ENCODE peak calls at places on chromosomes 1 and 21, in ten cellular contexts. P is psoas muscle; G is small intestine; Y is tibial nerve; Q is CD8-positive, alpha-beta T cell; A is GM23338; F is SJSA1; M is AG04450; U is neuronal stem cell; K is fibroblast of lung. Z is an unnamed sample.

GRCh38 chr1:177490786-177491185 is 320.0 kb downstream of the BRINP2 start:
- DNase-seq in P (no peak), G (no peak), Y (no peak), Q (no peak), A (peak), F (no peak), M (no peak), U (no peak), K (no peak), Z (no peak)

GRCh38 chr1:115114308-115114707 is 25.0 kb upstream of the TSPAN2 start:
- DNase-seq in P (no peak), G (peak), Y (no peak), Q (no peak), A (no peak), F (peak), M (no peak), U (no peak), K (no peak), Z (no peak)

GRCh38 chr21:17050156-17050555 is 462.7 kb upstream of the CXADR start:
- DNase-seq in P (no peak), G (no peak), Y (no peak), Q (no peak), A (peak), F (no peak), M (no peak), U (no peak), K (peak), Z (no peak)

GRCh38 chr1:95086949-95087533 is 14.3 kb upstream of the ALG14 start:
- DNase-seq in P (no peak), G (peak), Y (no peak), Q (no peak), A (peak), F (peak), M (peak), U (no peak), K (peak), Z (peak)

GRCh38 chr1:222792744-222793143 is 22.1 kb upstream of the DISP1 start:
- DNase-seq in P (no peak), G (no peak), Y (no peak), Q (no peak), A (peak), F (no peak), M (no peak), U (no peak), K (peak), Z (peak)

GRCh38 chr1:27593341-27594326 is 10.3 kb downstream of the AHDC1 start:
- DNase-seq in P (no peak), G (no peak), Y (no peak), Q (no peak), A (no peak), F (no peak), M (no peak), U (no peak), K (no peak), Z (no peak)

GRCh38 chr1:30724655-30725421 is 1.5 kb upstream of the MATN1 start:
- DNase-seq in P (no peak), G (no peak), Y (no peak), Q (no peak), A (no peak), F (no peak), M (no peak), U (no peak), K (no peak), Z (no peak)

GRCh38 chr21:41328660-41329300 is 12.2 kb downstream of the FAM3B start:
- DNase-seq in P (no peak), G (no peak), Y (no peak), Q (no peak), A (no peak), F (peak), M (no peak), U (no peak), K (no peak), Z (no peak)

GRCh38 chr1:19003371-19004290 is 47.2 kb upstream of the IFFO2 start:
- DNase-seq in P (no peak), G (no peak), Y (no peak), Q (no peak), A (no peak), F (no peak), M (peak), U (no peak), K (peak), Z (no peak)

GRCh38 chr1:22229374-22229773 is 86.5 kb upstream of the WNT4 start:
- DNase-seq in P (no peak), G (peak), Y (no peak), Q (no peak), A (peak), F (peak), M (no peak), U (no peak), K (no peak), Z (peak)

GRCh38 chr1:156238248-156238647 is 3.7 kb upstream of the BGLAP start:
- DNase-seq in P (no peak), G (no peak), Y (no peak), Q (no peak), A (no peak), F (no peak), M (no peak), U (no peak), K (no peak), Z (no peak)
- H3K27ac ChIP-seq in P (no peak), G (no peak), Y (no peak), Q (no peak), A (no peak), F (no peak), M (no peak), U (no peak), K (no peak), Z (peak)

DNA sequence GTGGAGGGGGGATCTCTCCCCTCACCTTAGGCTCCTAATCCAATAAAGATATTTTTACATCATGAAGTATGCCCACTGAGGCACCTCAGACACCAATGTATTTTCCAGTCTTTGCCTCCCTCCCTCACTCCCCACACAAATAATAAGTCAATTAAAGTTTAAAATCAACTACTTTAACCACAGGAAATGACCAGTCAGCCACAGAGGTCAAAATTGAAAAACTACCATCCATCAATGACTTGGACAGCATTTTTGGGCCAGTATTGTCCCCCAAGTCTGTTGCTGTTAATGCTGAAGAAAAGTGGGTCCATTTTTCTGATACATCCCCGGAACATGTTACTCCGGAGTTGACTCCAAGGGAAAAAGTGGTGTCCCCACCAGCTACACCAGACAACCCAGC is 70.6 kb upstream of the DYNLT5 start:
- DNase-seq in P (no peak), G (no peak), Y (no peak), Q (no peak), A (no peak), F (no peak), M (no peak), U (no peak), K (peak), Z (no peak)
- H3K27ac ChIP-seq in P (no peak), G (no peak), Y (no peak), Q (no peak), A (no peak), F (no peak), M (no peak), U (no peak), K (no peak), Z (no peak)

GRCh38 chr1:40634901-40635655 is 30.4 kb downstream of the RIMS3 start:
- DNase-seq in P (no peak), G (no peak), Y (no peak), Q (no peak), A (no peak), F (no peak), M (no peak), U (no peak), K (no peak), Z (no peak)
- H3K27ac ChIP-seq in P (no peak), G (no peak), Y (no peak), Q (no peak), A (no peak), F (no peak), M (no peak), U (no peak), K (no peak), Z (no peak)

GRCh38 chr1:20867062-20867461 is 80.0 kb upstream of the HP1BP3 start:
- DNase-seq in P (no peak), G (no peak), Y (no peak), Q (no peak), A (no peak), F (peak), M (no peak), U (no peak), K (peak), Z (no peak)
- H3K27ac ChIP-seq in P (no peak), G (no peak), Y (no peak), Q (no peak), A (no peak), F (no peak), M (no peak), U (no peak), K (no peak), Z (no peak)

DNA sequence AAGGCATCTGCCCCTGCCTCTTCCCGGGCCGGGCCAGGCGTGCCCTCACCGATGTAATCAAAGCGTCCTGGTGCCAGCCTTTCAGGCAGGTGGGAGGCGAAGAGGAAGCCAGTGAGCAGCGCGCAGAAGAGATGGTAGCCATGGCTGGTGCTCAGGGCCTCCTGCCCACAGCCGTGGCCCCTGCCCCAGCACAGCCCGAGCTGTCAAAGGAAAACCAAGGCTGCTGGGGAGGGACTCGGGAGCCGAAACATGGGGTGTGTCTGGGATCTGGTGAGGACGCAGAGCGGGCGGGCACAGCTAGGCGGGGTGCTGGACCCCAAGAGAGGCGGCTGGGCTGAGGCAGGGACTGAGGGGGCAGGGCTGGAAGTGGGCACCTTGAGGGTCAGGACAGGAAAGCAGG is 2.7 kb downstream of the BGLAP start:
- DNase-seq in P (no peak), G (no peak), Y (no peak), Q (no peak), A (no peak), F (no peak), M (no peak), U (no peak), K (no peak), Z (no peak)
- H3K27ac ChIP-seq in P (no peak), G (no peak), Y (peak), Q (no peak), A (no peak), F (no peak), M (no peak), U (no peak), K (no peak), Z (no peak)

DNA sequence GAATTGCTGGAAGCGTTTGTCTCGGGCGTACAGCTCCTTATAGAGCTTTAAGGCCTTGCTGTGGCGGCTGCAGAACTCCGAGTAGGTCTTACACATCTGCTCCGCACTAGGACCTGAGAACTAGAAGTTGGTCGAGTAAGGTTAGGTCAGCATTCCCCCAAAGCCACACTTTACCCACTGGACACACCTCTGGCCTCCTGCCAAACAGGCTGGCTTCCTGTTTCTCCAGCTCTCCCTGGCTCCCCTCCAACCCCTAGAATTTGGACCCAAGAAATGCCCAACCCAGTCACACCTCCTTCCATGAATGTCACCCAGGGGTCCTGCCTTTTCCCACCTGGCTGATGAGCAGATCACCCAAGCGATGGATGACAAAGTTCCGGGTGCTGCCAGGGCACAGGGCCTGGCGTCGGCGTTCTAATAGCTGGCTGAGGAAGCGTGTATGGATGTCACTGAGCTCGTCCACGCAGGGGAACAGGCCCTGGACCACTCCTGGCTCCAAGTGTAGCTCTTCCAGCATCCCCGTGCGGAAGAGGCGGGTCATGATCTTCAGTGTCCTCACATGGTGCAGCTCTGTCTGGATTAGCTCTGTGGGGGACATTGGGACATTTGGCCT is 15.6 kb downstream of the ARHGEF2 start:
- DNase-seq in P (no peak), G (no peak), Y (no peak), Q (no peak), A (no peak), F (no peak), M (no peak), U (no peak), K (peak), Z (no peak)
- H3K27ac ChIP-seq in P (peak), G (no peak), Y (peak), Q (no peak), A (no peak), F (peak), M (peak), U (no peak), K (peak), Z (peak)

GRCh38 chr1:230828421-230828820 is 39.9 kb downstream of the C1orf198 start:
- DNase-seq in P (no peak), G (no peak), Y (no peak), Q (no peak), A (no peak), F (no peak), M (no peak), U (no peak), K (no peak), Z (no peak)

GRCh38 chr1:230827801-230828200 is 40.5 kb downstream of the C1orf198 start:
- DNase-seq in P (no peak), G (no peak), Y (no peak), Q (no peak), A (no peak), F (no peak), M (no peak), U (no peak), K (no peak), Z (no peak)

GRCh38 chr1:230826166-230826875 is 42.0 kb downstream of the C1orf198 start:
- DNase-seq in P (no peak), G (no peak), Y (no peak), Q (no peak), A (no peak), F (no peak), M (no peak), U (no peak), K (no peak), Z (no peak)

GRCh38 chr1:230825804-230826160 is 42.5 kb downstream of the C1orf198 start:
- DNase-seq in P (no peak), G (peak), Y (no peak), Q (no peak), A (no peak), F (no peak), M (no peak), U (no peak), K (peak), Z (no peak)

DNA sequence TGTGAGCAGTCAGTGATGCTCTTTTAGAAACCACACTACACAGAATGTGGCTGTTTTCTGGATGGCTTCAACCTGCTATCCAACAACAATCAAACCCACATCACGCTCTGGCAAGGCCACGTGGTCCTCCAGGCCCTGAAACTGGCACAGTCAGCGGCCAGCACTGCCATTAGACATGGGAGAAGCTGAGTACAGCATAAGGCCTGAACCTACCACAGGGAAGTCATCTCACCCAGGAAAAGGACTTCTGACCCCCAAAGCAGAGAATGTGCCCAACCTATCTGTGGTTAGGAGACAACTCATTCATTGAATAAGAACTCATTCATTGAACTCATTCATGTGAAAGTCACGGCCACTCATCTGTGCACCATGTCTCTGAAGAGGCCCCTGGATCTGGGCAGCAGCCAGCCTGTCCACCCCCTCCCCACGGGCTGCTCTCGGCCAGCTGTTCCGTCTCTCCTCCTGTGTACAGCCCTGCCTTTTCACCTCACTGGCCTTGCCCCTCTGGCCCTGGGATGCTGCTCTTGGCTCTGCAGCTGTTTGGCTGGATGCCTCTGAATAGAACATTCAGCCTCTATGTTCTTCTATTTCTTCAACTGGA is 41.1 kb downstream of the C1orf198 start:
- DNase-seq in P (no peak), G (no peak), Y (peak), Q (no peak), A (no peak), F (no peak), M (no peak), U (no peak), K (peak), Z (no peak)
- H3K27ac ChIP-seq in P (peak), G (no peak), Y (peak), Q (no peak), A (no peak), F (no peak), M (no peak), U (no peak), K (no peak), Z (no peak)

DNA sequence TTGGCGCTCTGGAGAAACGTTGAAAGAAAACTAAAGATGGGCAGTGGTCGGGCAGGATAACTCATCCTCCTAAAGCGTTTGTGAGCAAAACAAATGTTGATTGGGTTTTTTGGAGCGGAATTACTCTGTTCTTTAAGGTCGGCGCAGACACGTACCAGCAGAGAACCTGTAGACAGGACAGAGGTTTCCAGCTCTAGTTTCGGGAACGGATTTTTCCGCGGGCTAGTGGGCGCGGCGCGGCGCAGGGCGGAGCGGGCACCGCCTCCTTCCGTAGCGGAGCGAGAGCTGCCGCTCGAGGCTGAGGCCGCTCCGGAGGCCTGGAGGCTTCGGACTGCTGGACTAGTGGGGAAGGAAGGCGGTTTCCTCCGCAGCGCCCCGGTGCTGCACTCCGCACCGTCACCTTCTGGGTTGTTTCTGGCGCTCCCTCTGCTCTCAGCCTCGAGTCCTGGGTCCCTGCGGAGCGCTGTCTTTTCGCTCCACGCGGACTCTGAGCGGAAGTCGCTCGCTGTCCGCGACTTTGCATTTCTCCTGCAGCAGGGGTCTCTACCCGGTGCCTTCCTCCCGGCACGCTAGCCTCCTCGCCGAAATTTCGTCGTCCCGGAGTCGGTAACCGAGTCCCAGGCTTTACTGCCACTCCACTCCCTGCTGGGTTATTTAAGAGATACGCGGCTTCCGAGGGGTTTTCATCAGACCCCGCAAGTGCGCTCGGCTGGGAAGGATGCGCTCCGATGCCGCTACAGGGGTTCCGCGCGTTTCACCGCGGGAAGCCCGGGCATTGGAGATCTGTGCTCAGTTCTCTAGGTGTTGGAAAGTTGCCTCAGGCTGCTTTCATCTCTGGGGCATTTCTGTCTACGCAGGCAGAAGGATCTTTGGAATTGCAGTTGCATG is 7.0 kb downstream of the FOXD2 start:
- DNase-seq in P (no peak), G (peak), Y (peak), Q (no peak), A (peak), F (no peak), M (no peak), U (no peak), K (peak), Z (peak)
- H3K27ac ChIP-seq in P (no peak), G (no peak), Y (peak), Q (no peak), A (no peak), F (peak), M (no peak), U (no peak), K (no peak), Z (no peak)

GRCh38 chr1:201015551-201016091 is 7.9 kb downstream of the KIF21B start:
- DNase-seq in P (no peak), G (peak), Y (no peak), Q (no peak), A (no peak), F (no peak), M (no peak), U (no peak), K (no peak), Z (no peak)
- H3K27ac ChIP-seq in P (no peak), G (no peak), Y (no peak), Q (no peak), A (no peak), F (no peak), M (no peak), U (no peak), K (no peak), Z (no peak)

GRCh38 chr1:66893712-66894111 is 30.9 kb downstream of the DNAI4 start:
- DNase-seq in P (no peak), G (no peak), Y (no peak), Q (no peak), A (no peak), F (no peak), M (no peak), U (no peak), K (no peak), Z (no peak)
- H3K27ac ChIP-seq in P (no peak), G (no peak), Y (no peak), Q (no peak), A (no peak), F (no peak), M (no peak), U (no peak), K (no peak), Z (no peak)